ENCODE peak calls at places on chromosomes 12 and 14, in four cellular contexts. C is astrocyte of the spinal cord, K is fibroblast of pulmonary artery, S is brain microvascular endothelial cell. P is an unnamed sample.

GRCh38 chr12:41362511-41362910 is 174.4 kb downstream of the PDZRN4 start:
- DNase-seq in C (no peak), K (no peak), S (no peak), P (no peak)

GRCh38 chr12:96141216-96141944 is 52.8 kb upstream of the ELK3 start:
- DNase-seq in C (peak), K (peak), S (peak), P (peak)

GRCh38 chr12:3741882-3742672 is 10.8 kb downstream of the CRACR2A start:
- DNase-seq in C (no peak), K (no peak), S (no peak), P (no peak)

GRCh38 chr14:91154851-91155625 is 41.2 kb downstream of the DGLUCY start:
- DNase-seq in C (peak), K (peak), S (peak), P (peak)

GRCh38 chr12:106070611-106071010 is 68.1 kb downstream of the NUAK1 start:
- DNase-seq in C (no peak), K (no peak), S (no peak), P (no peak)

GRCh38 chr14:67426983-67427601 is 15.1 kb upstream of the PLEK2 start:
- DNase-seq in C (peak), K (peak), S (peak), P (peak)

GRCh38 chr12:129984097-129984496 is 80.3 kb upstream of the TMEM132D start:
- DNase-seq in C (no peak), K (no peak), S (no peak), P (no peak)

GRCh38 chr14:99982449-99983250 is 82.6 kb upstream of the EVL start:
- DNase-seq in C (peak), K (peak), S (peak), P (peak)

GRCh38 chr12:131096681-131097181 is 143.0 kb downstream of the ADGRD1 start:
- DNase-seq in C (no peak), K (no peak), S (no peak), P (no peak)

GRCh38 chr14:103071544-103072251 is 12.3 kb upstream of the LBHD2 start:
- DNase-seq in C (no peak), K (no peak), S (no peak), P (no peak)
- TF ChIP-seq CTCF in C (no peak), K (no peak), S (no peak), P (no peak)

DNA sequence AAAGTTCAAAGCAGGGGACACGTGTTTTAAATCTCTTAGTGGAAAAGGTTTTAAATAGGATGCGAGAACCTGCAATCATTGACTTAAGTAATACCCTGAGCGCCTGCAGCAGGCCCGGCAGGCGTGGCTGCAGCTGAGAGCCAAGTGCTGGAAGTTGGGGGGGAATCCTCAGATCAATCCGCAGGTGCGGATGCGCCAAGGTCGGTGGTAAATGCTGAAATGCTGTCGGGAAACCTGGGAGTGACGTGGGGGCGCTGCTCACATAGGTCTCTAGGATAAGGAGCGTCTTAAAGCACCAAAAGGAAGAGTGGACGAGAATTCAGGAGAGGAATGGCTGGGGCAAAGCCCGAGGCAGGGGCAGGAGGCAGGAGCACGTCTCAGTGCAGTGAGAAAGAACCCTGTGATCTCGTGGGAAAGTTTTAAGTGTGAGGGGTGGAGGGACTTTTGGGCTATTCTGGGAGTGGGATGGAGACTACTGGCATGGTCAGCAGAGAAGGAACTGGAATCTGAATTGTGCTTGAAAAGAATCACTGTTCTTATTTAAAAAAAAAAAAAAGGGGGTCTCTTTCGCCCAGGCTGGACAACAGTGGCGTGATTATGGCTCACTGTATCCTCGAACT is 883 bp upstream of the CDCA4 start:
- DNase-seq in C (no peak), K (peak), S (no peak), P (no peak)
- TF ChIP-seq CTCF in C (peak), K (no peak), S (peak), P (peak)

GRCh38 chr12:108842364-108842763 is 15.0 kb downstream of the SSH1 start:
- DNase-seq in C (no peak), K (no peak), S (no peak), P (no peak)
- TF ChIP-seq CTCF in C (no peak), K (no peak), S (no peak), P (no peak)

GRCh38 chr14:75518625-75519024 is 3.6 kb upstream of the BATF start:
- DNase-seq in C (no peak), K (peak), S (no peak), P (no peak)
- TF ChIP-seq CTCF in C (peak), K (peak), S (peak), P (peak)

DNA sequence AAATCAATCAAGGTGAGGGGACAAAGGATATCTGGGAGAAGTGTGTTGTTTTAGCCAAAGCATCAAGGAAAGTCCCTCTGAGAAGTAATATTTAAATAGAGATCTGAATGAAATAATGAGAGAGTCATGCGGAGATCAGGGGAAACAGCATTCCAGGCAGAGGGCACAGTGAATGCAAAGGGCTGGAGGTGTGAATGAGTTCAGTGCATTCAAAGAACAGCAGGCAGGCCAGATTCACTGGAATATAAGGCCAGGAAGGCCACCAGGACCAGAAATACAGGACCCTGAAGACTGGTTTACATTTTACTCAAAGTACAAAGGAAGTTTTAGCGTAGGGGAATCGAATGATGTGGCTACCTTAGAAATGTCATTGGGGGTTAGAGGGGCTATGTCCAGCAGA is 436.2 kb upstream of the TMEM132C start:
- DNase-seq in C (no peak), K (no peak), S (no peak), P (no peak)
- TF ChIP-seq CTCF in C (no peak), K (no peak), S (no peak), P (no peak)

GRCh38 chr12:132204064-132204821 is 60.0 kb downstream of the NOC4L start:
- DNase-seq in C (no peak), K (no peak), S (no peak), P (no peak)

GRCh38 chr12:132204822-132205270 is 60.6 kb downstream of the NOC4L start:
- DNase-seq in C (no peak), K (no peak), S (no peak), P (no peak)

GRCh38 chr12:132206093-132206434 is 61.8 kb downstream of the NOC4L start:
- DNase-seq in C (no peak), K (no peak), S (no peak), P (no peak)

GRCh38 chr12:132207083-132207775 is 63.0 kb downstream of the NOC4L start:
- DNase-seq in C (no peak), K (no peak), S (no peak), P (no peak)

DNA sequence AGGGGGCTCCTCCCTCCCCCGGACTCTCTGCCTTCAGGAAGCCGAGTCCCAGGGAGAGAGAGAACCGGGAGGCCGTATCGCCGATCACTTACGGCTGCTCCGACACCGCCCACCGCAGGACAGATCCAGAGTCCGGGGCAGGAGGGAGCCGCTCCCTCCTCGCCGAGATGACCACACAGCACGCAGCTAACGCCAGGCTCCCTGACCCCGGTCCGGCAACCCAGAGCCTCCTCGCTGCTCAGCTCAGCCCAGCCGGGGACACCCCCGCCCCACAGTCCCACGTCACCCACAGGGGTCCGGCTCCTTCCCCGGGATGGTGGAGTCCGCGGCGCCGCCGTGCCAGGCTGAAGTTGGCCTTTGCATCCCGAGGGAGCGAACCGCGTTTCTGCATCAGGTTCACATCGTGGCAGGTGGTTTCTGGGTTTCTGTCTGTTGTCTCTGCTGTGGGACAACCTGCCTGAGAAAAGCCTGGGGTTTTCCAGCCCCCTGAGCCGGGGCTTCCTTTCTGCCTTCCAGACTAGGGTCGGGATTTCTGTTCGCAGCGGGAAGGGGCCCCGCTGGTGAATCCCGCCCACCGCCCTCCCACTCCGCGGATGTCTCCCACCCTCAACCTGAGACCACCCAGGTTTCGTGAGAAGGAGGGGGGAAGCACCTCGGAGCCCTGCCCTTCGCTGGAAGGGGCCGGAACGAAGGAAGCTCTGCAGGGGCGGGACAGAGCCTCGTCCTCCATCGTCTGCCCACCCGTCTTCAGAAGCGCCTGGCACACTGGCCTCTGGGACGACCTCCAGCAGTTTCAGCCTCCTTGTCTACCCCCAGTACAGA is 61.2 kb downstream of the NOC4L start:
- DNase-seq in C (no peak), K (no peak), S (no peak), P (no peak)
- TF ChIP-seq CTCF in C (no peak), K (no peak), S (no peak), P (no peak)

GRCh38 chr14:73059326-73059725 is 992 bp downstream of the RBM25 start:
- DNase-seq in C (peak), K (peak), S (no peak), P (peak)

GRCh38 chr14:73055251-73055650 is 3.1 kb upstream of the RBM25 start:
- DNase-seq in C (no peak), K (no peak), S (no peak), P (no peak)

GRCh38 chr14:73057939-73058223 is 453 bp upstream of the RBM25 start:
- DNase-seq in C (no peak), K (no peak), S (no peak), P (no peak)

GRCh38 chr14:73058923-73059311 is 583 bp downstream of the RBM25 start:
- DNase-seq in C (peak), K (no peak), S (peak), P (no peak)

GRCh38 chr14:73058224-73058922 is at the start of gene RBM25:
- DNase-seq in C (peak), K (peak), S (peak), P (peak)
- TF ChIP-seq CTCF in C (no peak), K (no peak), S (no peak), P (peak)

GRCh38 chr12:112841240-112841639 is 49.7 kb downstream of the RPH3A start:
- DNase-seq in C (no peak), K (no peak), S (no peak), P (no peak)

GRCh38 chr12:112841891-112842290 is 50.3 kb downstream of the RPH3A start:
- DNase-seq in C (peak), K (peak), S (peak), P (no peak)

GRCh38 chr12:112843272-112843671 is 51.7 kb downstream of the RPH3A start:
- DNase-seq in C (peak), K (no peak), S (peak), P (no peak)

GRCh38 chr12:112844814-112845565 is 53.4 kb downstream of the RPH3A start:
- DNase-seq in C (no peak), K (no peak), S (no peak), P (no peak)

GRCh38 chr12:112842441-112842840 is 50.9 kb downstream of the RPH3A start:
- DNase-seq in C (no peak), K (no peak), S (no peak), P (no peak)
- TF ChIP-seq CTCF in C (no peak), K (no peak), S (no peak), P (no peak)